ENCODE peak calls at places on chromosomes 13 and 19, in nine cellular contexts. R is GDM1; L is HT1080; Z is stimulated activated CD4-positive, alpha-beta T cell treated with anti-CD3 and anti-CD28 coated beads, TNF-alpha, amount 100 ng/mL, for 4 hours; D is activated naive CD8-positive, alpha-beta T cell treated with anti-CD3 and anti-CD28 coated beads for 36 hours; X is AG10803; S is activated CD4-positive, alpha-beta T cell treated with anti-CD3 and anti-CD28 coated beads, Interleukin-2, amount 50 U/mL, for 1 hour; O is memory B cell; J is fibroblast of the conjunctiva. I is an unnamed sample.
A peak's percentile ranks its signal among the peaks of the same experiment; 100 is the strongest.

GRCh38 chr13:21309542-21310172 is 133.2 kb downstream of the MRPL57 start:
- DNase-seq in R (no peak), L (no peak), Z (no peak), D (no peak), X (no peak), S (no peak), O (no peak), J (no peak), I (no peak)

GRCh38 chr19:19654441-19654840 is 9.0 kb downstream of the ATP13A1 start:
- DNase-seq in R (no peak), L (no peak), Z (no peak), D (no peak), X (no peak), S (no peak), O (no peak), J (no peak), I (no peak)

GRCh38 chr13:32947886-32948285 is 68.3 kb upstream of the KL start:
- DNase-seq in R (no peak), L (no peak), Z (no peak), D (no peak), X (no peak), S (no peak), O (no peak), J (no peak), I (no peak)

GRCh38 chr13:50945669-50946068 is 36.1 kb downstream of the RNASEH2B start:
- DNase-seq in R (no peak), L (no peak), Z (no peak), D (no peak), X (no peak), S (no peak), O (no peak), J (no peak), I (no peak)

GRCh38 chr13:73984949-73985691 is 149.1 kb downstream of the KLF12 start:
- DNase-seq in R (no peak), L (no peak), Z (peak; percentile 29), D (peak; percentile 79), X (no peak), S (peak; percentile 79), O (no peak), J (no peak), I (peak; percentile 5)

GRCh38 chr13:113355621-113356020 is 8.3 kb downstream of the GRTP1 start:
- DNase-seq in R (no peak), L (no peak), Z (no peak), D (no peak), X (no peak), S (no peak), O (no peak), J (no peak), I (no peak)

GRCh38 chr13:55439450-55439849 is 1701.3 kb upstream of the PRR20A start:
- DNase-seq in R (no peak), L (no peak), Z (no peak), D (no peak), X (no peak), S (no peak), O (no peak), J (no peak), I (no peak)

GRCh38 chr19:55437410-55437809 is 5.7 kb downstream of the SHISA7 start:
- DNase-seq in R (peak; percentile 41), L (peak; percentile 67), Z (no peak), D (no peak), X (peak; percentile 39), S (no peak), O (no peak), J (no peak), I (no peak)

GRCh38 chr13:40074338-40074737 is 418.9 kb downstream of the COG6 start:
- DNase-seq in R (no peak), L (no peak), Z (no peak), D (no peak), X (no peak), S (no peak), O (no peak), J (no peak), I (no peak)

GRCh38 chr13:102011539-102011938 is 390.3 kb downstream of the FGF14 start:
- DNase-seq in R (no peak), L (no peak), Z (no peak), D (no peak), X (no peak), S (no peak), O (no peak), J (no peak), I (no peak)

GRCh38 chr13:24208314-24208713 is 47.8 kb downstream of the SPATA13 start:
- DNase-seq in R (no peak), L (peak; percentile 82), Z (no peak), D (no peak), X (peak; percentile 86), S (no peak), O (no peak), J (peak; percentile 67), I (no peak)

GRCh38 chr13:107200491-107200890 is 632.6 kb upstream of the ARGLU1 start:
- DNase-seq in R (no peak), L (no peak), Z (no peak), D (no peak), X (no peak), S (no peak), O (no peak), J (no peak), I (no peak)

GRCh38 chr19:21439372-21439771 is 42.4 kb downstream of the ZNF493 start:
- DNase-seq in R (no peak), L (no peak), Z (no peak), D (no peak), X (no peak), S (no peak), O (no peak), J (no peak), I (no peak)

GRCh38 chr13:98869408-98870090 is 108.3 kb downstream of the DOCK9 start:
- DNase-seq in R (no peak), L (peak; percentile 52), Z (no peak), D (no peak), X (no peak), S (no peak), O (no peak), J (no peak), I (no peak)

GRCh38 chr19:6521718-6522646 is 8.8 kb upstream of the TNFSF9 start:
- DNase-seq in R (peak; percentile 15), L (peak; percentile 66), Z (no peak), D (peak; percentile 68), X (no peak), S (peak; percentile 51), O (peak; percentile 83), J (no peak), I (peak; percentile 85)

GRCh38 chr19:38695319-38695683 is 47.9 kb downstream of the ACTN4 start:
- DNase-seq in R (no peak), L (no peak), Z (no peak), D (no peak), X (no peak), S (no peak), O (no peak), J (no peak), I (no peak)

GRCh38 chr13:77874406-77874805 is 44.2 kb downstream of the EDNRB start:
- DNase-seq in R (no peak), L (no peak), Z (no peak), D (no peak), X (peak; percentile 14), S (no peak), O (no peak), J (peak; percentile 6), I (no peak)

GRCh38 chr19:2317300-2317699 is 9.3 kb upstream of the LINGO3 start:
- DNase-seq in R (no peak), L (no peak), Z (no peak), D (no peak), X (no peak), S (no peak), O (no peak), J (no peak), I (no peak)

GRCh38 chr13:112674412-112675383 is 15.1 kb upstream of the ATP11A start:
- DNase-seq in R (no peak), L (no peak), Z (no peak), D (no peak), X (peak; percentile 31), S (no peak), O (no peak), J (no peak), I (no peak)

GRCh38 chr13:49454388-49455015 is 10.4 kb downstream of the SETDB2 start:
- DNase-seq in R (no peak), L (no peak), Z (no peak), D (no peak), X (peak; percentile 70), S (no peak), O (no peak), J (no peak), I (no peak)

GRCh38 chr13:79912403-79912802 is 428.5 kb downstream of the SPRY2 start:
- DNase-seq in R (no peak), L (no peak), Z (no peak), D (no peak), X (no peak), S (no peak), O (no peak), J (no peak), I (no peak)

GRCh38 chr19:5672708-5673459 is 7.4 kb downstream of the MICOS13 start:
- DNase-seq in R (no peak), L (no peak), Z (no peak), D (no peak), X (no peak), S (no peak), O (no peak), J (no peak), I (no peak)

GRCh38 chr19:34808566-34808965 is 35.6 kb upstream of the ZNF599 start:
- DNase-seq in R (no peak), L (peak; percentile 84), Z (no peak), D (no peak), X (peak; percentile 68), S (no peak), O (no peak), J (no peak), I (no peak)

GRCh38 chr13:66513728-66514127 is 716.4 kb downstream of the PCDH9 start:
- DNase-seq in R (no peak), L (peak; percentile 31), Z (no peak), D (no peak), X (no peak), S (no peak), O (no peak), J (peak; percentile 16), I (no peak)

GRCh38 chr13:92390217-92390616 is 836.4 kb upstream of the GPC6 start:
- DNase-seq in R (no peak), L (no peak), Z (no peak), D (no peak), X (no peak), S (no peak), O (no peak), J (no peak), I (no peak)

GRCh38 chr13:94549241-94550029 is 46.5 kb downstream of the TGDS start:
- DNase-seq in R (peak; percentile 96), L (peak; percentile 98), Z (peak; percentile 86), D (peak; percentile 93), X (peak; percentile 98), S (peak; percentile 92), O (peak; percentile 89), J (peak; percentile 97), I (peak; percentile 96)

GRCh38 chr19:5585461-5586299 is 17.9 kb upstream of the TINCR start:
- DNase-seq in R (no peak), L (no peak), Z (peak; percentile 14), D (peak; percentile 70), X (no peak), S (peak; percentile 34), O (no peak), J (no peak), I (peak; percentile 65)

GRCh38 chr13:47903836-47904235 is 97.2 kb downstream of the SUCLA2 start:
- DNase-seq in R (no peak), L (peak; percentile 36), Z (no peak), D (no peak), X (peak; percentile 66), S (no peak), O (no peak), J (no peak), I (no peak)

GRCh38 chr19:13681509-13681908 is 82.8 kb upstream of the MRI1 start:
- DNase-seq in R (no peak), L (no peak), Z (no peak), D (no peak), X (peak; percentile 25), S (no peak), O (no peak), J (peak; percentile 76), I (no peak)

GRCh38 chr13:39148513-39148961 is 110.3 kb downstream of the NHLRC3 start:
- DNase-seq in R (no peak), L (peak; percentile 56), Z (no peak), D (no peak), X (peak; percentile 89), S (no peak), O (no peak), J (peak; percentile 17), I (no peak)

GRCh38 chr13:97165527-97166425 is 56.4 kb upstream of the MBNL2 start:
- DNase-seq in R (no peak), L (no peak), Z (no peak), D (no peak), X (no peak), S (no peak), O (no peak), J (no peak), I (no peak)

I was measured in effector memory CD8-positive, alpha-beta T cell.